ENCODE peak calls at places on chromosomes 11 and 22, in six cellular contexts. R, O, P, J, V and W are unnamed samples.

GRCh38 chr11:10633261-10633660 is 60.3 kb downstream of the IRAG1 start:
- DNase-seq in R (no peak), O (no peak), P (no peak), J (no peak), V (no peak), W (no peak)

GRCh38 chr22:17866127-17866526 is 91.9 kb upstream of the BID start:
- DNase-seq in R (no peak), O (no peak), P (no peak), J (no peak), V (no peak), W (no peak)

GRCh38 chr11:129278586-129279319 is 86.6 kb upstream of the ARHGAP32 start:
- DNase-seq in R (no peak), O (no peak), P (no peak), J (no peak), V (no peak), W (peak; percentile 21)

GRCh38 chr11:26677566-26677965 is 44.3 kb downstream of the SLC5A12 start:
- DNase-seq in R (no peak), O (no peak), P (no peak), J (no peak), V (no peak), W (no peak)

GRCh38 chr11:28903716-28904115 is 795.5 kb downstream of the METTL15 start:
- DNase-seq in R (no peak), O (no peak), P (no peak), J (no peak), V (no peak), W (no peak)

GRCh38 chr22:30444632-30445437 is 19.3 kb downstream of the MTFP1 start:
- DNase-seq in R (peak; percentile 44), O (peak; percentile 23), P (peak; percentile 52), J (no peak), V (peak; percentile 60), W (peak; percentile 73)

GRCh38 chr11:78397398-78397797 is 20.2 kb downstream of the GAB2 start:
- DNase-seq in R (no peak), O (no peak), P (peak; percentile 31), J (no peak), V (no peak), W (no peak)

GRCh38 chr11:65586676-65587075 is 8.9 kb downstream of the KCNK7 start:
- DNase-seq in R (peak; percentile 59), O (no peak), P (no peak), J (peak; percentile 86), V (no peak), W (no peak)

GRCh38 chr11:100639140-100639539 is 47.9 kb upstream of the ARHGAP42 start:
- DNase-seq in R (no peak), O (no peak), P (no peak), J (no peak), V (no peak), W (no peak)

GRCh38 chr11:78465169-78465942 is 47.7 kb upstream of the GAB2 start:
- DNase-seq in R (no peak), O (no peak), P (peak; percentile 77), J (no peak), V (peak; percentile 19), W (peak; percentile 60)

GRCh38 chr11:116420770-116421528 is 351.8 kb downstream of the BUD13 start:
- DNase-seq in R (no peak), O (no peak), P (no peak), J (no peak), V (no peak), W (no peak)

GRCh38 chr11:65945941-65946558 is 770 bp downstream of the TSGA10IP start:
- DNase-seq in R (no peak), O (no peak), P (no peak), J (no peak), V (no peak), W (no peak)

GRCh38 chr11:43269229-43269928 is 42.4 kb upstream of the API5 start:
- DNase-seq in R (no peak), O (no peak), P (no peak), J (no peak), V (no peak), W (no peak)

GRCh38 chr11:62025429-62026105 is 58.1 kb upstream of the FTH1 start:
- DNase-seq in R (peak; percentile 97), O (peak; percentile 82), P (peak; percentile 36), J (peak; percentile 60), V (peak; percentile 60), W (peak; percentile 88)

GRCh38 chr11:101862410-101863233 is 52.2 kb upstream of the CEP126 start:
- DNase-seq in R (peak; percentile 91), O (no peak), P (no peak), J (no peak), V (no peak), W (no peak)

GRCh38 chr22:17949926-17950473 is 74.4 kb downstream of the MICAL3 start:
- DNase-seq in R (no peak), O (no peak), P (no peak), J (no peak), V (no peak), W (no peak)

GRCh38 chr11:7651140-7651551 is 22.2 kb downstream of the CYB5R2 start:
- DNase-seq in R (peak; percentile 36), O (peak; percentile 17), P (no peak), J (no peak), V (no peak), W (no peak)

GRCh38 chr11:8714622-8715225 is 32.1 kb downstream of the RPL27A start:
- DNase-seq in R (no peak), O (no peak), P (no peak), J (no peak), V (no peak), W (no peak)

GRCh38 chr11:9566561-9567063 is 6.9 kb upstream of the WEE1 start:
- DNase-seq in R (peak; percentile 58), O (no peak), P (no peak), J (no peak), V (no peak), W (no peak)

GRCh38 chr11:15704064-15704463 is 589.3 kb downstream of the INSC start:
- DNase-seq in R (no peak), O (no peak), P (no peak), J (no peak), V (no peak), W (no peak)

GRCh38 chr11:58829736-58830135 is 14.8 kb downstream of the GLYATL2 start:
- DNase-seq in R (peak; percentile 67), O (peak; percentile 1), P (no peak), J (no peak), V (no peak), W (no peak)

GRCh38 chr11:75319035-75319877 is 32.2 kb downstream of the ARRB1 start:
- DNase-seq in R (no peak), O (no peak), P (no peak), J (no peak), V (no peak), W (no peak)